ENCODE peak calls at places on chromosomes 7 and 10, in four cellular contexts. One of them, this sample, is unnamed.

GRCh38 chr10:44589181-44589884 is 204.4 kb upstream of the CXCL12 start:
- DNase-seq in HepG2: no peak
- DNase-seq in A549: no peak
- DNase-seq in lower lobe of right lung: no peak
- DNase-seq in this sample: no peak

GRCh38 chr10:75203724-75204123 is 6.9 kb upstream of the VDAC2 start:
- DNase-seq in HepG2: no peak
- DNase-seq in A549: no peak
- DNase-seq in lower lobe of right lung: no peak
- DNase-seq in this sample: no peak

GRCh38 chr10:77975086-77975666 is 48.6 kb upstream of the DLG5 start:
- DNase-seq in HepG2: peak
- DNase-seq in A549: no peak
- DNase-seq in lower lobe of right lung: no peak
- DNase-seq in this sample: no peak

GRCh38 chr10:110852255-110852896 is 19.4 kb upstream of the PDCD4 start:
- DNase-seq in HepG2: peak
- DNase-seq in A549: no peak
- DNase-seq in lower lobe of right lung: no peak
- DNase-seq in this sample: peak

GRCh38 chr7:110454713-110455112 is 636.2 kb upstream of the LRRN3 start:
- DNase-seq in HepG2: no peak
- DNase-seq in A549: no peak
- DNase-seq in lower lobe of right lung: no peak
- DNase-seq in this sample: no peak

GRCh38 chr7:2003931-2004812 is 228.6 kb downstream of the MAD1L1 start:
- DNase-seq in HepG2: no peak
- DNase-seq in A549: no peak
- DNase-seq in lower lobe of right lung: peak
- DNase-seq in this sample: no peak

GRCh38 chr10:95688648-95689047 is 5.1 kb downstream of the TCTN3 start:
- DNase-seq in HepG2: no peak
- DNase-seq in A549: no peak
- DNase-seq in lower lobe of right lung: no peak
- DNase-seq in this sample: no peak

GRCh38 chr7:91240546-91240945 is 23.7 kb upstream of the FZD1 start:
- DNase-seq in HepG2: peak
- DNase-seq in A549: no peak
- DNase-seq in lower lobe of right lung: no peak
- DNase-seq in this sample: no peak

GRCh38 chr10:92830478-92831389 is 17.6 kb upstream of the EXOC6 start:
- DNase-seq in HepG2: no peak
- DNase-seq in A549: no peak
- DNase-seq in lower lobe of right lung: no peak
- DNase-seq in this sample: no peak

GRCh38 chr10:112515852-112516251 is 68.8 kb downstream of the VTI1A start:
- DNase-seq in HepG2: no peak
- DNase-seq in A549: no peak
- DNase-seq in lower lobe of right lung: no peak
- DNase-seq in this sample: no peak

GRCh38 chr7:44498230-44498954 is 7.9 kb upstream of the NUDCD3 start:
- DNase-seq in HepG2: no peak
- DNase-seq in A549: no peak
- DNase-seq in lower lobe of right lung: no peak
- DNase-seq in this sample: no peak

DNA sequence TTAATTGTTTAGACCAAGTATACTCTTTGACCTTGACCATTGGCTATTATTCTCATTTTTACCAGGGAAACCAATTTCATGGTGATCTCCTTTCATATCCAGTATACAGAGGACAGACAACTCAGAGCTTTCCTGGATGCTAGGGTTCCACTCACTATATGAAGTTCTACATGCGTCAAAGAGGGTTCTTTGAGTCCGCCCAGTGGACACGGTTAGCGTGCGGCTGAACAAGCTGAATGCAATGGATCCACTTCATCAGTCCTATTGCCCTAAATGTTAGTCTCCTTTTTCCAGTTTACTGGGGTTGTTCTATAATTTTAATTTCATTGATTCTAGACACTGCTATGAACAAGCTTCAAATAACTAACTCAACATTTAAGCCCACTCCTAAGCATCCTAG is 162.4 kb upstream of the PCLO start:
- DNase-seq in HepG2: no peak
- DNase-seq in A549: no peak
- DNase-seq in lower lobe of right lung: no peak
- DNase-seq in this sample: no peak
- TF ChIP-seq CTCF in HepG2: no peak
- TF ChIP-seq CTCF in A549: no peak
- TF ChIP-seq CTCF in lower lobe of right lung: no peak
- TF ChIP-seq CTCF in this sample: no peak

DNA sequence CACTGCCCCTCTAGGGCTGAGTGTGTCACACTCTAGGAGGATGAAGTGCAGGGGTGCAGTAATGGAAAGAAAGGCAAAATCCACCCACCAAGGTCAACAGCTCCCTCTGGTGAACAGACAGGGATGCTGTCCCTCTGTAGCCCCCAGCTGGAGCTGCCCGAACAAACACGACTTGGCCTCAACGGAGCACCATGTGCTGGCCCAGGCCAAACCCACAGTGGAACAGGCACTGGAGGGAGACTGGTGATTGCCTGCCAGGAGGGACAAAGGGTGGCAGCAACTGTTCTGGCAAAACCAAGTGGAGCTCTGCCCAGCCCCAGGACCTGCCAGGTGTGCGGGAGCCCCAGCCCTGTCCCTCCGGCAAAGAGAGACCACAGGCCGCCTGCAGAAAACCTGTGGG is 20.7 kb downstream of the PDIA4 start:
- DNase-seq in HepG2: no peak
- DNase-seq in A549: no peak
- DNase-seq in lower lobe of right lung: no peak
- DNase-seq in this sample: no peak
- TF ChIP-seq CTCF in HepG2: peak
- TF ChIP-seq CTCF in A549: no peak
- TF ChIP-seq CTCF in lower lobe of right lung: no peak
- TF ChIP-seq CTCF in this sample: no peak

DNA sequence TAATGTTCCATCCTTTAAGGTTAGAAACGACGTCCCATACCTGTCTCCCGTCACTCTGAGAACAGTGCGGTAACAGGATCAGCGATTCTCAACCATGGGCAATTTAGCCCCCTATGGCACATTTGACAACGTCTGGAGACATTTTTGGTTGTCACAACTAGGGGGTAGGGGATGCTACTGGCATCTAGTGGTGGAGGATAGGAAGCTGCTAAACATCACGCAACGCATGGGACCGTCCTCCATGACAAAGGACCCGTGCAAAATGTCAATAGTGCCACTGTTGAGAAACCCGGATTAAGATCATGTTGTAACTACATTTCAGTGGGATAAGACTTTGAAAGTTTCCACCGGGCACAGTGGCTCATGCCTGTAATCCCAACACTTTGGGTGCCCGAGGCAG is 5.0 kb upstream of the PAXIP1 start:
- DNase-seq in HepG2: peak
- DNase-seq in A549: peak
- DNase-seq in lower lobe of right lung: no peak
- DNase-seq in this sample: no peak
- TF ChIP-seq CTCF in HepG2: peak
- TF ChIP-seq CTCF in A549: peak
- TF ChIP-seq CTCF in lower lobe of right lung: peak
- TF ChIP-seq CTCF in this sample: peak

DNA sequence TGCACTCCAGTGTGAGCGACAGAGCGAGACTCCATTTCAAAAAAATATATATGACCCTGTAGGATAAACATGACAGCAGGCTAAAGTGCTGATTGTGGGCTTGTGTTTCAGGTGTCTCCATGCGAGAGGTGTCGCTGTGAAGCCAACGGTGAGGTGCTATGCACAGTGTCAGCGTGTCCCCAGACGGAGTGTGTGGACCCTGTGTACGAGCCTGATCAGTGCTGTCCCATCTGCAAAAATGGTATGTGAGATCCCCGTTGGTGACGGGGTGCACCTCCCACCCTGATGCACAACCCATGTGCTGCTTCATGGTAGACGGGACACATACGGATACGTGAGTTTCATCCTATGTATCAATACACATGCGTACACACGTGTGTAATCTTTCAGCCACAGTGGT is 29.2 kb downstream of the VWC2 start:
- DNase-seq in HepG2: no peak
- DNase-seq in A549: no peak
- DNase-seq in lower lobe of right lung: no peak
- DNase-seq in this sample: no peak
- TF ChIP-seq CTCF in HepG2: no peak
- TF ChIP-seq CTCF in A549: no peak
- TF ChIP-seq CTCF in lower lobe of right lung: no peak
- TF ChIP-seq CTCF in this sample: no peak

GRCh38 chr7:142438235-142438922 is 180.5 kb upstream of the PRSS58 start:
- DNase-seq in HepG2: peak
- DNase-seq in A549: peak
- DNase-seq in lower lobe of right lung: no peak
- DNase-seq in this sample: no peak
- TF ChIP-seq CTCF in HepG2: peak
- TF ChIP-seq CTCF in A549: peak
- TF ChIP-seq CTCF in lower lobe of right lung: peak
- TF ChIP-seq CTCF in this sample: peak

DNA sequence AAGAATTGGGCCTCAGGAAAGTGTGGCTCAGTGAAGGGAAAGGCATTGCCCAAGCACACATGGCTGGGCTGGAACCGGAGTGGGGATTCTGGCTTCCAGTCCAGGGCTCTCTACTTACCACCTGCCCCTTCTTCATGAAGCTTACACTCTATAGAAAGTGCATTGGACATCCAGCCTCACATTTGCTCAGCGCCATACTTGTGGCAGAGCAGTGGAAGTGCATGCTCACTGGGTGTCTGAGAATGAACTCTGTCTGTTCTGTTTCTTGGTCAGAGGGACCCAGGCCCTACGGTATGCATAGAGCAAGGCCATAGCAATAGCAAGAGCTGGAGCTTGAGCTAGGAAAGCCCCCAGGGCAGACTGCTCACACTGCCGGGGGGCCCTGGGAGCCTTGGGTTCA is 1253.5 kb downstream of the TYW1 start:
- DNase-seq in HepG2: no peak
- DNase-seq in A549: no peak
- DNase-seq in lower lobe of right lung: no peak
- DNase-seq in this sample: no peak
- TF ChIP-seq CTCF in HepG2: no peak
- TF ChIP-seq CTCF in A549: no peak
- TF ChIP-seq CTCF in lower lobe of right lung: no peak
- TF ChIP-seq CTCF in this sample: no peak

GRCh38 chr7:18590744-18591340 is 95.3 kb downstream of the HDAC9 start:
- DNase-seq in HepG2: peak
- DNase-seq in A549: peak
- DNase-seq in lower lobe of right lung: no peak
- DNase-seq in this sample: no peak
- TF ChIP-seq CTCF in HepG2: peak
- TF ChIP-seq CTCF in A549: peak
- TF ChIP-seq CTCF in lower lobe of right lung: peak
- TF ChIP-seq CTCF in this sample: peak

DNA sequence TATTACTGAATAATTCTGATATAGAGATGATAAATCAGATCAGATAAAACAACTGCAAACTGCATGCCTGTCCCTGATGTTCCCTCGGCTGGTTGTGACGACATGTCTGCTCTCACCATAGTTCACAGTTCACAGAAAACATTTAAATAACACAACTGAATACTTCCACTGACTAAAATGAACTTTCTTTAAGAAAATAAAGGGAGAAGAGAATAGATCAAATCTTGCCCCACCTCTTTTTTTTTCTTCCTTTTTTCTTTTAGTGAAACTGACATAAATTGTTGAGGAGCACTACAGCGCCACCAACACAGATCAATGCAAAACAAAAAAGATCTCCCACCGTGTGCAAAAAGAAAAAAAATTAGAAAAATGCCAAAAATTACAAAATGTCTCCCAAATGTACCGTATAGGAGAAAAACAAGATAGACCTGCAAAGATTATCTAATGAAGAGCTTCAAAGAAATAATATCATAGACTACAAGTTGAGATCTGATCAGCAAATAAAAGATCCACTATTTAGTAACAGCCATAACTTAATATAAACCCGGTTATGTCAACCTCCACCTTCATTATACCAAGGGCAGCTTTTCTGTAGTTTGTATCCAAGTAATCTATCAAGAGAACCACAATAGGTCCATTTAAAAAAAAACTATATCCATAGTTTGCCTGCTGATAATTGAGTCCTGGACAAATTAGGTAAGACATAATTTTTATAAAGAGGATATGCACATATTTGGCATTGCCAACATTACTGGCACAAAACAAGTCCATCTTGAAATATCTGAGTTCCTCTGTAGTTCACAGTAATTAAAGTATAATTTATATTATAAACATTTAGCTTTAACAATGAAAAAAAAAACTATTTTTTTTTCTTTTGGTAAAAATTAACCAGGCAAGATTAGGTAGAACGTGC is 30.8 kb upstream of the EPC1 start:
- DNase-seq in HepG2: peak
- DNase-seq in A549: no peak
- DNase-seq in lower lobe of right lung: no peak
- DNase-seq in this sample: no peak
- TF ChIP-seq CTCF in HepG2: peak
- TF ChIP-seq CTCF in A549: peak
- TF ChIP-seq CTCF in lower lobe of right lung: peak
- TF ChIP-seq CTCF in this sample: peak